ENCODE peak calls at places on chromosomes 2 and 18, in seven cellular contexts. E, P, N, X, S, V and R are unnamed samples.

GRCh38 chr2:236889081-236889780 is 196.5 kb upstream of the COPS8 start:
- DNase-seq in E (no peak), P (no peak), N (no peak), X (no peak), S (no peak), V (no peak), R (no peak)

GRCh38 chr2:24521975-24522639 is 31.1 kb downstream of the NCOA1 start:
- DNase-seq in E (no peak), P (no peak), N (no peak), X (no peak), S (no peak), V (no peak), R (no peak)

GRCh38 chr2:9944330-9944758 is 7.1 kb upstream of the GRHL1 start:
- DNase-seq in E (no peak), P (no peak), N (no peak), X (no peak), S (no peak), V (no peak), R (peak)

GRCh38 chr18:421236-422155 is 79.0 kb downstream of the COLEC12 start:
- DNase-seq in E (no peak), P (no peak), N (no peak), X (no peak), S (no peak), V (no peak), R (no peak)

GRCh38 chr2:96602330-96602823 is 35.7 kb downstream of the KANSL3 start:
- DNase-seq in E (no peak), P (no peak), N (no peak), X (peak), S (no peak), V (peak), R (peak)

GRCh38 chr18:37320320-37320719 is 245.3 kb downstream of the CELF4 start:
- DNase-seq in E (no peak), P (no peak), N (no peak), X (no peak), S (no peak), V (no peak), R (no peak)

GRCh38 chr2:96773922-96774321 is 13.2 kb downstream of the CNNM4 start:
- DNase-seq in E (peak), P (no peak), N (peak), X (peak), S (no peak), V (no peak), R (peak)

GRCh38 chr18:28115149-28115550 is 61.8 kb downstream of the CDH2 start:
- DNase-seq in E (peak), P (no peak), N (no peak), X (no peak), S (no peak), V (no peak), R (no peak)

GRCh38 chr2:10300997-10301945 is 1.4 kb upstream of the HPCAL1 start:
- DNase-seq in E (no peak), P (no peak), N (peak), X (no peak), S (no peak), V (peak), R (no peak)

GRCh38 chr2:58067001-58067400 is 20.4 kb downstream of the VRK2 start:
- DNase-seq in E (no peak), P (no peak), N (no peak), X (no peak), S (no peak), V (no peak), R (no peak)

GRCh38 chr2:240214790-240215675 is 74.6 kb upstream of the OTOS start:
- DNase-seq in E (no peak), P (no peak), N (no peak), X (no peak), S (no peak), V (no peak), R (no peak)

GRCh38 chr2:182605166-182605565 is 110.9 kb upstream of the DNAJC10 start:
- DNase-seq in E (no peak), P (no peak), N (no peak), X (no peak), S (no peak), V (no peak), R (no peak)

GRCh38 chr18:44123743-44124142 is 556.9 kb upstream of the SETBP1 start:
- DNase-seq in E (no peak), P (no peak), N (no peak), X (no peak), S (no peak), V (no peak), R (no peak)

GRCh38 chr2:1728821-1729220 is 15.5 kb downstream of the PXDN start:
- DNase-seq in E (peak), P (peak), N (no peak), X (no peak), S (no peak), V (no peak), R (no peak)

GRCh38 chr2:48427552-48427951 is 102.4 kb upstream of the STON1 start:
- DNase-seq in E (no peak), P (no peak), N (no peak), X (no peak), S (no peak), V (no peak), R (no peak)

GRCh38 chr2:105385703-105386540 is 12.9 kb downstream of the FHL2 start:
- DNase-seq in E (no peak), P (no peak), N (no peak), X (no peak), S (no peak), V (no peak), R (no peak)

GRCh38 chr2:179711375-179711774 is 150.0 kb downstream of the ZNF385B start:
- DNase-seq in E (no peak), P (no peak), N (no peak), X (no peak), S (no peak), V (no peak), R (no peak)

GRCh38 chr18:58161659-58162058 is 117.6 kb downstream of the NEDD4L start:
- DNase-seq in E (no peak), P (no peak), N (no peak), X (no peak), S (no peak), V (no peak), R (peak)

GRCh38 chr2:173998386-173998785 is 33.2 kb upstream of the SP3 start:
- DNase-seq in E (no peak), P (no peak), N (no peak), X (no peak), S (no peak), V (no peak), R (no peak)

GRCh38 chr2:68901199-68901515 is 30.0 kb upstream of the BMP10 start:
- DNase-seq in E (peak), P (no peak), N (no peak), X (no peak), S (no peak), V (no peak), R (no peak)

GRCh38 chr18:48988508-48989303 is 37.9 kb upstream of the SMAD7 start:
- DNase-seq in E (no peak), P (no peak), N (no peak), X (no peak), S (no peak), V (no peak), R (no peak)

GRCh38 chr2:2812117-2812516 is 481.0 kb upstream of the MYT1L start:
- DNase-seq in E (no peak), P (no peak), N (no peak), X (no peak), S (no peak), V (no peak), R (no peak)

GRCh38 chr2:40302751-40303150 is 149.1 kb downstream of the SLC8A1 start:
- DNase-seq in E (no peak), P (no peak), N (no peak), X (no peak), S (no peak), V (no peak), R (no peak)

GRCh38 chr2:170425291-170425751 is 247.4 kb downstream of the MYO3B start:
- DNase-seq in E (no peak), P (no peak), N (no peak), X (no peak), S (no peak), V (no peak), R (no peak)

GRCh38 chr2:232498452-232498851 is 10.8 kb upstream of the ECEL1 start:
- DNase-seq in E (no peak), P (no peak), N (no peak), X (no peak), S (no peak), V (no peak), R (no peak)

GRCh38 chr2:71333619-71334018 is 2.0 kb downstream of the ZNF638 start:
- DNase-seq in E (no peak), P (no peak), N (no peak), X (no peak), S (no peak), V (no peak), R (no peak)

GRCh38 chr2:198356157-198356556 is 551.8 kb downstream of the PLCL1 start:
- DNase-seq in E (no peak), P (no peak), N (no peak), X (no peak), S (no peak), V (no peak), R (no peak)

GRCh38 chr2:232532406-232532805 is 6.4 kb downstream of the CHRND start:
- DNase-seq in E (no peak), P (no peak), N (no peak), X (no peak), S (no peak), V (peak), R (peak)

GRCh38 chr2:207054521-207054920 is 111.2 kb downstream of the KLF7 start:
- DNase-seq in E (peak), P (no peak), N (no peak), X (no peak), S (no peak), V (no peak), R (no peak)

GRCh38 chr2:11123856-11124759 is 31.2 kb upstream of the SLC66A3 start:
- DNase-seq in E (peak), P (peak), N (peak), X (peak), S (peak), V (peak), R (peak)

GRCh38 chr18:7696846-7697245 is 129.7 kb downstream of the PTPRM start:
- DNase-seq in E (no peak), P (no peak), N (no peak), X (no peak), S (no peak), V (no peak), R (no peak)

GRCh38 chr2:237911363-237912017 is 52.1 kb downstream of the RAMP1 start:
- DNase-seq in E (no peak), P (no peak), N (no peak), X (no peak), S (no peak), V (no peak), R (no peak)